ENCODE peak calls at places on chromosomes 16 and 17, in six cellular contexts. T is coronary artery; J is thoracic aorta; W is CD8-positive, alpha-beta T cell; V is GM23338; A is keratinocyte. K is an unnamed sample.

GRCh38 chr16:49127103-49127502 is 154.5 kb downstream of the CBLN1 start:
- DNase-seq in T (no peak), J (no peak), W (no peak), V (peak), A (no peak), K (no peak)

GRCh38 chr16:16075463-16076399 is 126.3 kb downstream of the ABCC1 start:
- DNase-seq in T (no peak), J (no peak), W (no peak), V (no peak), A (no peak), K (no peak)

GRCh38 chr17:45242015-45242414 is 19.9 kb downstream of the SPATA32 start:
- DNase-seq in T (no peak), J (no peak), W (no peak), V (no peak), A (no peak), K (no peak)

GRCh38 chr16:77675464-77676324 is 46.6 kb upstream of the NUDT7 start:
- DNase-seq in T (peak), J (peak), W (peak), V (peak), A (peak), K (peak)

GRCh38 chr17:74466111-74466784 is at the start of gene CD300A:
- DNase-seq in T (no peak), J (no peak), W (no peak), V (peak), A (no peak), K (no peak)

GRCh38 chr16:47413041-47413440 is 47.8 kb downstream of the ITFG1 start:
- DNase-seq in T (no peak), J (no peak), W (no peak), V (no peak), A (no peak), K (no peak)

GRCh38 chr17:73952498-73953205 is 250.8 kb upstream of the RPL38 start:
- DNase-seq in T (peak), J (no peak), W (peak), V (peak), A (no peak), K (no peak)

GRCh38 chr17:4648741-4649140 is 7.3 kb upstream of the ALOX15 start:
- DNase-seq in T (no peak), J (no peak), W (no peak), V (no peak), A (no peak), K (no peak)

GRCh38 chr17:31085563-31085962 is 9.2 kb upstream of the NF1 start:
- DNase-seq in T (no peak), J (no peak), W (no peak), V (no peak), A (no peak), K (no peak)

GRCh38 chr16:27689711-27690110 is 139.8 kb downstream of the KATNIP start:
- DNase-seq in T (no peak), J (no peak), W (no peak), V (no peak), A (no peak), K (no peak)

GRCh38 chr17:41665566-41666335 is 22.9 kb upstream of the EIF1 start:
- DNase-seq in T (peak), J (peak), W (peak), V (peak), A (no peak), K (peak)

GRCh38 chr16:12168054-12169018 is 191.8 kb downstream of the SNX29 start:
- DNase-seq in T (no peak), J (no peak), W (no peak), V (no peak), A (no peak), K (no peak)

GRCh38 chr16:24488045-24488444 is 51.3 kb upstream of the RBBP6 start:
- DNase-seq in T (no peak), J (no peak), W (no peak), V (no peak), A (no peak), K (no peak)

GRCh38 chr16:85396879-85397871 is 215.9 kb upstream of the GSE1 start:
- DNase-seq in T (no peak), J (no peak), W (no peak), V (peak), A (no peak), K (no peak)

GRCh38 chr16:31077024-31077423 is 2.8 kb downstream of the ZNF646 start:
- DNase-seq in T (no peak), J (no peak), W (no peak), V (no peak), A (no peak), K (no peak)

DNA sequence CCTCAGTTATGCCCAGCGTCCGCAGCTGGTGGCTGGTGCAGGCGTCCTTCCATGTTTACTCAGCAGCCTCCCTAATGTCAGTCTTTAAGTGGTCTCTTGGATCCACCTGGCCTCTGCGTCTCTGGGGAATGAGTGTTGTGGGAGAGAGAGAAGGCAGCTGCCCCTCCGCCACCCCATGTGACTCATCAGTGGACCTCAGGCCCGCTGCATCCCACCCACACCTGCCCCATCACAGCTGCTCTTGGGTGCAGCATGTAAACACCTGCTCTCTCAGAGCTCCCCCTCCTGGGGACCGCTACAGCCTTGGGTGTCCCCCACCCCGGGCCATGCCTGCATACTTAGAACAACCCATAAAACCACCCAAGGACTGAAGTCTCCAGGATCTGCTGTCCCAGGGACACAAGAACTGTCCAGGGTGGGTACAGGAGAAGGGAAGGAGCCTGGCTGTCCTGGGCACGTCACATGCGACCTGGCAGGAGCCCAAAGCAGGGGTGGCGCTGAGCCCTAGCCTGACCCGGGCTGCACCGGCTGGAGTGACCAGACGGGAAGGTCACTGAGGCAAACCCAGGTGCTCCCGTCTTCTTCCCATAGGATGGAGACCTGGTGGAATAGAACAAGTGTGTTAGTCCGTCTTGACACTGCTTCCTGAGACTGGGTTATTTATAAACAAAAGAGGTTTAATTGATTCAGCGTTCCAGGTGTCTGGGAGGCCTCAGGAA is 4.2 kb downstream of the C16orf90 start:
- DNase-seq in T (no peak), J (no peak), W (no peak), V (peak), A (no peak), K (no peak)
- TF ChIP-seq CTCF in T (no peak), J (no peak), W (no peak), V (peak), A (no peak), K (peak)

GRCh38 chr17:7238418-7239090 is 703 bp downstream of the PHF23 start:
- DNase-seq in T (no peak), J (no peak), W (peak), V (no peak), A (no peak), K (no peak)

GRCh38 chr17:7241783-7242716 is at the start of gene GABARAP:
- DNase-seq in T (peak), J (peak), W (peak), V (peak), A (no peak), K (peak)

GRCh38 chr17:7239091-7240027 is at the start of gene PHF23:
- DNase-seq in T (peak), J (peak), W (peak), V (peak), A (peak), K (peak)

GRCh38 chr17:7241047-7241733 is 1.1 kb downstream of the GABARAP start:
- DNase-seq in T (no peak), J (no peak), W (no peak), V (no peak), A (no peak), K (no peak)

GRCh38 chr17:7240375-7240774 is 1.1 kb upstream of the PHF23 start:
- DNase-seq in T (no peak), J (no peak), W (no peak), V (no peak), A (no peak), K (no peak)
- H3K4me3 ChIP-seq in T (peak), J (peak), W (no peak), V (peak), A (no peak), K (no peak)

GRCh38 chr17:35371934-35372333 is 1.5 kb downstream of the SLFN11 start:
- DNase-seq in T (no peak), J (no peak), W (no peak), V (no peak), A (no peak), K (no peak)

GRCh38 chr17:35374766-35375344 is 1.4 kb upstream of the SLFN11 start:
- DNase-seq in T (no peak), J (no peak), W (no peak), V (no peak), A (no peak), K (no peak)

GRCh38 chr17:35373532-35373983 is at the start of gene SLFN11:
- DNase-seq in T (peak), J (peak), W (peak), V (peak), A (no peak), K (peak)

GRCh38 chr17:35373984-35374765 is 754 bp upstream of the SLFN11 start:
- DNase-seq in T (no peak), J (no peak), W (peak), V (peak), A (no peak), K (no peak)

DNA sequence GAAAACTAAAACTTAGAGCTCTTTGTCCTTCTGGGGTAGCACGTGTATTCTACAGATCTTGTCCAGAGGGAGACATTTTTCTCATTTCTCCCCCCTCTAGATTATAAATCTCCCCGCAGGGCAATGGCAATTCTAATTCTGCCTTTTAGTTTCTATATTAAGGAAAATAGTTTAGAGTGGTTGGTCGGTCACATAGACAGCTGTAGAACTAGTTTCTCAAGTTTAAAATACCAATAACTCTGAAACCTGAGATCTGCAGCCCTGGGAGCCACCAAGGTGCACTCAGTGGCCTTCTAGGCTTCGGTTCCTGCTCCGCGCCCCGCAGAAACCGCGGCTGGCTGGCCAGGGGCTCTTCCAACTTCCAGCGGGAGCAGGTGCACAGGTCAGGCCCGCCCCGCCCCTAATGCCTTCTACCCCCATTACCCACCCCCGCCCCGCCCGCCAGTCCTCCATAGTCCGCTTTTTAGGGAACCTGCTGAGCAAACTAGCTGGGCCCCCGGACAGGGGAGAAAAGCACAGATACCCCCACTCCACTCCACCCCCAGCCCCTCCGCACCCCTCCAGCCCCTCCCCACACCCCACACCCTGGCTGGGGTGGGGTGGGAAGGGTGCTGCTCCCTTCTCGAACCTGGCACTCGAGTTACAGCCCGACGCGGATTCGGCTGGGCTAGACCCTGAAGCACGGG is 432 bp downstream of the SLFN11 start:
- DNase-seq in T (no peak), J (no peak), W (peak), V (peak), A (no peak), K (peak)
- TF ChIP-seq CTCF in T (no peak), J (no peak), W (no peak), V (no peak), A (no peak), K (no peak)

GRCh38 chr17:56679148-56679766 is 85.8 kb downstream of the NOG start:
- DNase-seq in T (no peak), J (no peak), W (no peak), V (peak), A (no peak), K (no peak)
- H3K4me3 ChIP-seq in T (peak), J (peak), W (peak), V (peak), A (no peak), K (no peak)

GRCh38 chr16:3879258-3879886 is 1.1 kb downstream of the CREBBP start:
- DNase-seq in T (peak), J (no peak), W (no peak), V (peak), A (no peak), K (no peak)

GRCh38 chr16:3880623-3881498 is at the start of gene CREBBP:
- DNase-seq in T (peak), J (peak), W (peak), V (peak), A (no peak), K (peak)

GRCh38 chr16:3882531-3882930 is 2.0 kb upstream of the CREBBP start:
- DNase-seq in T (no peak), J (no peak), W (no peak), V (no peak), A (no peak), K (no peak)

GRCh38 chr16:3879887-3880564 is 487 bp downstream of the CREBBP start:
- DNase-seq in T (peak), J (no peak), W (peak), V (peak), A (no peak), K (no peak)

DNA sequence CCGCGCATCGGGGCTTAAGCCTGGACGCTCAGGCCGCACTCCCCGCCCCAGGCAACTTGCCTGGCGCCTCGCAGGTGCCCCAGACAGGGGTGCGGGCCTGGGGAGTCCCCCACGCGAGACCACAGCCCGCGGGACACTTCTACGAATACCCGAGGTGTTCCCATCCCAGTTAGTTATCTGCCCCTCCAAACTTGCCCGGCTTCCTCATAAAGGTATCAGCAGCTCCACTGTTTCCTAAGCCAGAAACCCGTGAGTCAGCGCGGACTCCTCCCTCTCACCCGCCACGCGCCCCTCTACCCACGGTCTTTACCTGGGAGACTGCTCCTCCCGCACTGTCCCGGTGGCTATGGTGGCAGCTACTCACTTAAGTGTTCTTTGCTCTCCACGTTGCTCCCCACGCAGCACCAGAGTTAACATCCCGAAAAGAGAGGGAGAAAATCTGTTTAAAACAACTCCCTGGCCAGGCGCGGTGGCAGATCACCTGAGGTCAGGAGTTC is 1.0 kb upstream of the CREBBP start:
- DNase-seq in T (no peak), J (no peak), W (no peak), V (peak), A (no peak), K (no peak)
- TF ChIP-seq CTCF in T (no peak), J (no peak), W (no peak), V (no peak), A (no peak), K (no peak)

DNA sequence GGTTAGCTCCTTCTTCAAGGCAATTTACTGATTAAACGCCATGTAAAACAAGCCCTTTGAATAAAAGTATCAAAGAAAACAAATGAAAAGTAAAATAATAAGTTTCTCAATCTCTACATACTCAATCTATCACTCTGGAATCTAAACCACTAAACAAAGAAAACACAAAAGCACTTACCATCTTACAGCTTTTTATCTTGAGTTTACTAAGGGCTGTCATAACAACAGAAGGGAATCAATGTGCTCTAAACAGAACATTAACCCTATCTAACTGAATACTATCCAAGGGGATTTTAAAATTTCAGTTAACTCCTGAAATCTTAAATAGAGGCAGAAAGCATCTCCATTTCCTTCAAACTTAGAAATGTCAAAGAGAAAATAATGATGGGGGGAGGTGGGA is 3.4 kb downstream of the SKA2 start:
- DNase-seq in T (no peak), J (no peak), W (no peak), V (no peak), A (no peak), K (no peak)
- H3K4me3 ChIP-seq in T (no peak), J (no peak), W (no peak), V (peak), A (no peak), K (no peak)

GRCh38 chr17:80844418-80844990 is 147.1 kb upstream of the CHMP6 start:
- DNase-seq in T (no peak), J (no peak), W (no peak), V (no peak), A (no peak), K (no peak)

GRCh38 chr17:80847506-80848230 is 144.0 kb upstream of the CHMP6 start:
- DNase-seq in T (no peak), J (no peak), W (peak), V (no peak), A (no peak), K (no peak)

GRCh38 chr17:80845121-80845862 is 146.3 kb upstream of the CHMP6 start:
- DNase-seq in T (no peak), J (no peak), W (no peak), V (no peak), A (no peak), K (no peak)

GRCh38 chr17:80846932-80847331 is 144.7 kb upstream of the CHMP6 start:
- DNase-seq in T (no peak), J (no peak), W (no peak), V (no peak), A (no peak), K (no peak)

GRCh38 chr17:80845863-80846671 is 145.6 kb upstream of the CHMP6 start:
- DNase-seq in T (no peak), J (no peak), W (no peak), V (no peak), A (no peak), K (no peak)
- TF ChIP-seq CTCF in T (no peak), J (no peak), W (no peak), V (no peak), A (no peak), K (no peak)

GRCh38 chr16:81818514-81819304 is 39.6 kb downstream of the PLCG2 start:
- DNase-seq in T (no peak), J (no peak), W (no peak), V (no peak), A (no peak), K (no peak)
- H3K4me3 ChIP-seq in T (no peak), J (no peak), W (no peak), V (no peak), A (no peak), K (peak)